ENCODE peak calls at places on chromosome 1, in seven cellular contexts. Z is AG10803; R is activated CD4-positive, alpha-beta T cell treated with anti-CD3 and anti-CD28 coated beads, Interleukin-2, amount 50 U/mL, for 1 hour; X is activated T-cell treated with anti-CD3 and anti-CD28 coated beads for 1 hour; O is mesothelial cell of epicardium; U is NCI-H510A; K is T1000. W is an unnamed sample.

GRCh38 chr1:225114354-225114995 is 185.0 kb downstream of the DNAH14 start:
- DNase-seq in X (no peak), R (no peak), U (no peak), Z (no peak), O (no peak), K (no peak), W (no peak)

GRCh38 chr1:63073530-63074306 is 248.6 kb upstream of the FOXD3 start:
- DNase-seq in Z (no peak), O (no peak), R (no peak), X (no peak), U (peak), K (no peak), W (no peak)

GRCh38 chr1:226627924-226628623 is 79.5 kb downstream of the STUM start:
- DNase-seq in U (no peak), K (no peak), O (no peak), R (no peak), X (no peak), Z (no peak), W (no peak)

GRCh38 chr1:158112994-158113758 is 67.5 kb upstream of the CD1D start:
- DNase-seq in O (peak), K (peak), Z (peak), X (peak), U (peak), R (peak), W (no peak)

GRCh38 chr1:229952670-229953520 is 114.1 kb upstream of the GALNT2 start:
- DNase-seq in U (no peak), K (no peak), X (no peak), Z (no peak), R (no peak), O (no peak), W (no peak)

GRCh38 chr1:117318456-117318855 is 48.8 kb upstream of the MAN1A2 start:
- DNase-seq in O (no peak), K (no peak), X (no peak), U (no peak), Z (no peak), R (no peak), W (no peak)

GRCh38 chr1:174877208-174877673 is 122.5 kb upstream of the CACYBP start:
- DNase-seq in K (no peak), R (no peak), U (peak), O (no peak), Z (no peak), X (no peak), W (no peak)

GRCh38 chr1:43968348-43968948 is 1.4 kb upstream of the DPH2 start:
- DNase-seq in Z (no peak), R (no peak), K (peak), X (no peak), O (no peak), U (no peak), W (no peak)

GRCh38 chr1:244150665-244151064 is 99.6 kb downstream of the ZBTB18 start:
- DNase-seq in Z (no peak), X (no peak), K (no peak), U (no peak), R (no peak), O (no peak), W (no peak)

GRCh38 chr1:203406446-203407045 is 55.6 kb upstream of the FMOD start:
- DNase-seq in U (no peak), X (no peak), Z (peak), K (no peak), R (no peak), O (peak), W (no peak)

GRCh38 chr1:244862354-244862698 is 2.0 kb downstream of the HNRNPU start:
- DNase-seq in X (no peak), U (no peak), O (no peak), Z (peak), K (no peak), R (no peak), W (no peak)

GRCh38 chr1:2079396-2080085 is 29.3 kb downstream of the PRKCZ start:
- DNase-seq in U (no peak), X (no peak), K (no peak), R (no peak), Z (no peak), O (no peak), W (no peak)

GRCh38 chr1:32770221-32770731 is 46.9 kb downstream of the YARS1 start:
- DNase-seq in O (no peak), R (no peak), K (no peak), Z (no peak), X (no peak), U (no peak), W (no peak)

GRCh38 chr1:113178522-113178921 is 105.5 kb downstream of the LRIG2 start:
- DNase-seq in R (no peak), U (no peak), X (no peak), Z (no peak), O (no peak), K (no peak), W (no peak)

GRCh38 chr1:43563779-43564616 is 33.3 kb downstream of the PTPRF start:
- DNase-seq in Z (no peak), K (no peak), X (no peak), R (no peak), U (peak), O (peak), W (no peak)

GRCh38 chr1:206965781-206966180 is 4.5 kb downstream of the FCAMR start:
- DNase-seq in K (no peak), Z (no peak), X (no peak), R (no peak), U (no peak), O (no peak), W (no peak)

GRCh38 chr1:41935226-41935625 is 16.5 kb upstream of the HIVEP3 start:
- DNase-seq in R (no peak), O (no peak), Z (peak), U (no peak), X (no peak), K (no peak), W (no peak)

GRCh38 chr1:58964880-58965279 is 181.0 kb upstream of the JUN start:
- DNase-seq in X (no peak), K (no peak), Z (peak), O (no peak), U (no peak), R (no peak), W (no peak)

GRCh38 chr1:47637111-47637685 is 199.4 kb downstream of the FOXD2 start:
- DNase-seq in R (no peak), O (no peak), U (no peak), X (no peak), K (no peak), Z (peak), W (no peak)

GRCh38 chr1:45769261-45769932 is 18.9 kb upstream of the IPP start:
- DNase-seq in R (no peak), U (no peak), Z (peak), O (no peak), K (peak), X (no peak), W (no peak)

GRCh38 chr1:153339802-153340201 is 8.8 kb downstream of the PGLYRP4 start:
- DNase-seq in O (no peak), K (no peak), Z (no peak), X (no peak), U (no peak), R (no peak), W (no peak)

GRCh38 chr1:224623743-224624333 is 7.7 kb downstream of the CNIH3 start:
- DNase-seq in Z (peak), O (no peak), U (peak), R (peak), K (peak), X (peak), W (peak)

GRCh38 chr1:76919123-76919522 is 51.8 kb downstream of the ST6GALNAC5 start:
- DNase-seq in U (no peak), Z (no peak), R (no peak), X (no peak), K (no peak), O (no peak), W (no peak)

GRCh38 chr1:223208164-223209075 is 65.4 kb upstream of the TLR5 start:
- DNase-seq in O (no peak), U (no peak), Z (no peak), K (no peak), X (no peak), R (no peak), W (no peak)

GRCh38 chr1:1125945-1126344 is 10.1 kb upstream of the C1orf159 start:
- DNase-seq in X (no peak), O (no peak), U (no peak), K (no peak), Z (no peak), R (no peak), W (no peak)

GRCh38 chr1:201542166-201543045 is 3.5 kb downstream of the NAV1 start:
- DNase-seq in U (no peak), R (no peak), Z (peak), K (peak), X (no peak), O (no peak), W (no peak)

GRCh38 chr1:1205769-1206375 is 520 bp downstream of the TNFRSF18 start:
- DNase-seq in Z (no peak), O (no peak), R (no peak), X (no peak), U (no peak), K (no peak), W (no peak)

GRCh38 chr1:162633327-162633762 is 1.1 kb downstream of the DDR2 start:
- DNase-seq in R (no peak), Z (no peak), U (no peak), O (no peak), X (no peak), K (no peak), W (no peak)

GRCh38 chr1:220928320-220928719 is 49.1 kb downstream of the HLX start:
- DNase-seq in R (no peak), O (no peak), X (no peak), K (no peak), Z (no peak), U (no peak), W (no peak)